ENCODE peak calls at places on chromosomes 16 and 17, in nine cellular contexts. W is activated T-cell treated with anti-CD3 and anti-CD28 coated beads, Interleukin-2, amount 50 U/mL, for 4 hours; S is lower leg skin; H is GM19239; M is stimulated activated CD4-positive, alpha-beta T cell treated with anti-CD3 and anti-CD28 coated beads, TNF-alpha, amount 100 ng/mL, for 48 hours; E is midbrain; N is nephron progenitor cell; C is adrenal gland; O is GM23248. U is an unnamed sample.

GRCh38 chr16:53620476-53620875 is 83.2 kb downstream of the RPGRIP1L start:
- DNase-seq in W (no peak), S (no peak), H (no peak), M (no peak), E (no peak), N (no peak), C (no peak), O (no peak), U (no peak)

GRCh38 chr17:76048711-76049110 is 21.6 kb upstream of the EVPL start:
- DNase-seq in W (no peak), S (no peak), H (no peak), M (no peak), E (no peak), N (no peak), C (no peak), O (peak), U (no peak)

GRCh38 chr17:1110844-1111598 is 68.8 kb downstream of the ABR start:
- DNase-seq in W (no peak), S (no peak), H (no peak), M (no peak), E (no peak), N (no peak), C (peak), O (peak), U (no peak)

GRCh38 chr16:80681436-80681835 is 123.0 kb downstream of the CDYL2 start:
- DNase-seq in W (no peak), S (no peak), H (no peak), M (no peak), E (no peak), N (no peak), C (no peak), O (no peak), U (no peak)

GRCh38 chr16:10683160-10683559 is 11.6 kb downstream of the TEKT5 start:
- DNase-seq in W (no peak), S (no peak), H (no peak), M (no peak), E (no peak), N (no peak), C (peak), O (no peak), U (no peak)

GRCh38 chr17:45103269-45103795 is 29.0 kb downstream of the PLCD3 start:
- DNase-seq in W (no peak), S (no peak), H (no peak), M (no peak), E (no peak), N (no peak), C (peak), O (no peak), U (no peak)

GRCh38 chr17:67671492-67671891 is 46.2 kb upstream of the NOL11 start:
- DNase-seq in W (no peak), S (no peak), H (no peak), M (no peak), E (no peak), N (peak), C (no peak), O (no peak), U (peak)

GRCh38 chr16:10749680-10750035 is 6.0 kb downstream of the NUBP1 start:
- DNase-seq in W (no peak), S (no peak), H (no peak), M (no peak), E (no peak), N (no peak), C (no peak), O (peak), U (no peak)

GRCh38 chr17:70166571-70166970 is 2.8 kb upstream of the KCNJ2 start:
- DNase-seq in W (no peak), S (no peak), H (no peak), M (no peak), E (no peak), N (no peak), C (no peak), O (no peak), U (no peak)

GRCh38 chr17:56359518-56359917 is 206.2 kb downstream of the ANKFN1 start:
- DNase-seq in W (no peak), S (no peak), H (no peak), M (no peak), E (no peak), N (no peak), C (no peak), O (no peak), U (no peak)

GRCh38 chr17:6641374-6641818 is 536 bp downstream of the TXNDC17 start:
- DNase-seq in W (no peak), S (no peak), H (no peak), M (no peak), E (no peak), N (no peak), C (no peak), O (peak), U (no peak)

GRCh38 chr17:16880121-16880842 is 91.6 kb downstream of the TNFRSF13B start:
- DNase-seq in W (no peak), S (no peak), H (no peak), M (no peak), E (no peak), N (no peak), C (no peak), O (no peak), U (no peak)

GRCh38 chr17:51572115-51572514 is 311.8 kb downstream of the UTP18 start:
- DNase-seq in W (no peak), S (no peak), H (no peak), M (no peak), E (no peak), N (no peak), C (no peak), O (peak), U (no peak)

GRCh38 chr16:82880361-82880760 is 253.6 kb downstream of the CDH13 start:
- DNase-seq in W (no peak), S (no peak), H (no peak), M (no peak), E (no peak), N (no peak), C (no peak), O (no peak), U (no peak)

GRCh38 chr16:1650131-1650530 is 27.9 kb upstream of the JPT2 start:
- DNase-seq in W (no peak), S (no peak), H (no peak), M (no peak), E (no peak), N (no peak), C (no peak), O (peak), U (no peak)

U was measured in HEK293T.